ENCODE peak calls at places on chromosomes 16 and 17, in five cellular contexts. Y is K562, W is HepG2, J is GM12878, S is endothelial cell of umbilical vein. K is an unnamed sample. For H3K4me1, the result is how much of the 10 kb centered on the place peaks cover.

GRCh38 chr17:10471853-10472252 is 2.5 kb upstream of the MYH4 start:
- DNase-seq in W (no peak), Y (no peak), J (no peak), S (no peak), K (no peak)

GRCh38 chr16:2276501-2277195 is 8.7 kb upstream of the RNPS1 start:
- DNase-seq in Y (no peak), S (no peak), W (no peak), J (no peak), K (no peak)

GRCh38 chr16:22093952-22094351 is 1.6 kb downstream of the VWA3A start:
- DNase-seq in W (no peak), J (no peak), Y (no peak), S (no peak), K (no peak)

GRCh38 chr17:70780031-70780430 is 610.7 kb downstream of the KCNJ2 start:
- DNase-seq in Y (no peak), J (no peak), W (no peak), S (no peak), K (no peak)

GRCh38 chr16:2467301-2468141 is 3.6 kb upstream of the NTN3 start:
- DNase-seq in J (no peak), S (peak), W (no peak), Y (no peak), K (peak)

GRCh38 chr17:20008242-20009051 is 712 bp upstream of the SPECC1 start:
- DNase-seq in S (no peak), Y (peak), W (no peak), J (no peak), K (peak)

GRCh38 chr17:62925267-62925836 is 40.7 kb upstream of the TANC2 start:
- DNase-seq in S (no peak), Y (no peak), J (no peak), W (no peak), K (no peak)

GRCh38 chr16:12425134-12425941 is 378.3 kb downstream of the CPPED1 start:
- DNase-seq in W (peak), J (no peak), Y (no peak), S (no peak), K (peak)

GRCh38 chr17:4856937-4857314 is 23.8 kb downstream of the MINK1 start:
- DNase-seq in S (no peak), Y (no peak), J (no peak), W (no peak), K (no peak)

GRCh38 chr17:4853195-4853762 is 20.1 kb downstream of the MINK1 start:
- DNase-seq in J (no peak), S (no peak), Y (no peak), W (no peak), K (no peak)

GRCh38 chr17:4856271-4856936 is 23.3 kb downstream of the MINK1 start:
- DNase-seq in W (no peak), S (peak), J (no peak), Y (peak), K (no peak)

GRCh38 chr17:4852504-4853075 is 19.4 kb downstream of the MINK1 start:
- DNase-seq in W (peak), S (peak), J (no peak), Y (peak), K (no peak)

GRCh38 chr17:4854181-4854681 is 21.1 kb downstream of the MINK1 start:
- DNase-seq in S (peak), W (peak), Y (no peak), J (no peak), K (no peak)
- H3K4me1 ChIP-seq in S (under half), W (half or more), Y (under half), J (under half), K (half or more)

GRCh38 chr17:38425744-38426143 is 2.5 kb upstream of the ARHGAP23 start:
- DNase-seq in S (peak), Y (no peak), J (no peak), W (no peak), K (no peak)
- TF ChIP-seq MYC in S (no peak), Y (no peak), J (no peak), W (no peak), K (no peak)

GRCh38 chr16:31875112-31875803 is 1.7 kb downstream of the ZNF267 start:
- DNase-seq in S (peak), W (no peak), J (no peak), Y (peak), K (no peak)

GRCh38 chr16:31872201-31872600 is 1.4 kb upstream of the ZNF267 start:
- DNase-seq in Y (no peak), S (no peak), J (no peak), W (no peak), K (no peak)

GRCh38 chr16:31874354-31875111 is 926 bp downstream of the ZNF267 start:
- DNase-seq in S (peak), W (peak), J (peak), Y (peak), K (peak)

GRCh38 chr16:31871510-31871909 is 2.1 kb upstream of the ZNF267 start:
- DNase-seq in Y (no peak), W (no peak), S (no peak), J (no peak), K (no peak)

DNA sequence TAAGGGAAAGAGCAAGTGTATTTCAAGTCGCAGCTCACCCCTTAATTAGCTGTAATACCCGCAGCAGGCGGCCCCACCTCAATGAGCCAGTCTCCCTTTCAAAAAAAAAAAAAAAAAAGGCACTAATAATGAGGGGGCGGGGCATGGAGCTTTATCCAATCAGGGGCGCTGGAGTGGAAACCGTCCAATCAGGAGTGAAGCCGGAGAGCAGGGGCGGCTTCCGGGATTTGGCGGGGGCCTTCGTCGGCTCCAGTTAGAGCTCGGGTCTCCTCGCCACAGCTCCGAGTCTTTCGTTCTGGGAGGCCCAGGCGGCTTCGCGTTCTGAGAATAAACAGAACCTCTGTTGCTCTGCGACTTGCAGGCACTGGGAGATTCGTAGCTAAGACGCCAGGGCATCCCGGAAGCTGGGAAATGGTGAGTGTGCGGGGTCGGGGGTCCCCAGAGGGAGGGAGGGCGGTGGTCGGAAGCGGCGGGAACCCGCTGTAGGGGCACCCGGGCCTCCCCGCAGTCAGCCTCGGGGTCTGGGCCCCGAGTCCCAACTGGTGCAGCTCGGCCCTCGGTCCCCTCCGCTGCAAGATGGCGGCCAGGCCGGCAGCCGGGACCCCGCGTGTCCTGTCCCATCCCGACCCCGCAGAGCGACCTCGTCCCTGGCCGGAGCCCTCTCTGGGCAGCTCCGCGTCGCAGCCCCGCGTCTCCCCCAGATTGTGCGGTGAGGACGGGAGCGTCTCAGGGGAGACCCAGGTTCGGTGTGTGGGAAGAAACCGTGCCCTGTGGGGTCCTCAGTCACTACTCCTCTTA is at the start of gene ZNF267:
- DNase-seq in S (peak), W (peak), J (peak), Y (peak), K (peak)
- H3K4me1 ChIP-seq in S (half or more), W (half or more), J (under half), Y (under half), K (under half)

DNA sequence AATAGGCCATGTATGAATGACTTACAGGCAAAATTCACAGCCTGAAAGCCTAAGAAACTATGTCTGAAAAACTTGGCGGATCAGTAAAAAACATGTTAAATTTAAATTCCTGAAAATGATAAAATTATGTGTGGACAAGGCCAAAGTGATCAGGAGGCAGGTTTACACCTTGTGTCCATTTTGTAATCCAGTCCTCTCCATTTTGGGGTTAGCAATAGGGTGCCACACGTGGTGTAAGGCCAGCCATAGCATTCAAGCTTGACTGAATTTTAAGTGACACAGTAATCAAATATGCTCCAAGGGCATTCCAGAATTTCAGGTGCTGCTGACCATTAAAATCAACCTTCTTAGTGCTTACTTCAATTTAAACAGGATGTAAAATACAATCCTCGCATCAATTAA is 2.7 kb downstream of the RNF43 start:
- DNase-seq in J (no peak), W (peak), S (no peak), Y (peak), K (no peak)
- TF ChIP-seq MYC in J (no peak), W (peak), S (no peak), Y (peak), K (no peak)

DNA sequence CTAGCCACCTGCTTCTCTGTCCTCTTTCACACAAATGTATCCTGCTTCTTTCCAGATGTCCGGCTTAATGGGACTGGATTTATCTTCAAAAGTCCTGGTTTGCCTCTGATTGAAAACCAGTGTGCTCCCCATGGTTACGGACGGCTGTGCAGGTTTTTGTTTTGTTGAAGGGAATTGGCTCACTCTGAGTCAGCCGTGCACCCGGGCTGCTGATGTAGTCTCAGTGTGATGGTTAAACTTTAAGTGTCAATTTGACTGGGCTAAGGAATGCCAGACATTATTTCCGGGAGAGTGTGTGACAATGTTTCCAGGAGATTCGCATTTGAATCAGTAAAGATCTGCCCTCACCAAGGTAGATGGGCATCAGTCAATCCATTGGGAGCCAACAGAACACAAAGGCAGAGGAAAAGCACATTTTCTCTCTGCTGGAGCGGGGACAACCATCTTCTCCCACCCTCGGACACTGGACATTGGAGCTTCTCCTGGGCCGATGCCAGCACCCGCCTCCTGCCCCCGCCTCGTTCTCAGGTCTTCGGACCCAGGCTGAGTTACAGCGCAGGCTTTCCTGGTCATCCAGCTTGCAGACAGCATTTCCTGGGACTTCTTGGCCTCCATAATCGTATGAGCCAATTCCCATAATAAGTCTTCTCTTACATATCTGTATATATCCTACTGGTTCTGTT is 126.9 kb upstream of the TNRC6C start:
- DNase-seq in W (no peak), Y (no peak), J (no peak), S (peak), K (no peak)
- H3K4me1 ChIP-seq in W (under half), Y (under half), J (under half), S (under half), K (under half)

K was measured in A549.